ENCODE peak calls at places on chromosome 22, in five cellular contexts. One of them, this sample, is unnamed.

GRCh38 chr22:19704355-19705015 is 9.8 kb upstream of the SEPTIN5 start:
- DNase-seq in A549: no peak
- DNase-seq in stomach: no peak
- DNase-seq in sigmoid colon: peak
- DNase-seq in upper lobe of left lung: peak
- DNase-seq in this sample: no peak

GRCh38 chr22:17083255-17083654 is 1.5 kb upstream of the IL17RA start:
- DNase-seq in sigmoid colon: no peak
- DNase-seq in stomach: no peak
- DNase-seq in A549: no peak
- DNase-seq in upper lobe of left lung: no peak
- DNase-seq in this sample: no peak

GRCh38 chr22:43441216-43441615 is 29.4 kb downstream of the MPPED1 start:
- DNase-seq in sigmoid colon: no peak
- DNase-seq in upper lobe of left lung: no peak
- DNase-seq in A549: no peak
- DNase-seq in stomach: no peak
- DNase-seq in this sample: no peak

GRCh38 chr22:37052386-37053309 is 1.1 kb downstream of the KCTD17 start:
- DNase-seq in stomach: no peak
- DNase-seq in A549: no peak
- DNase-seq in upper lobe of left lung: no peak
- DNase-seq in sigmoid colon: no peak
- DNase-seq in this sample: no peak

GRCh38 chr22:31611065-31611760 is 50.8 kb downstream of the PISD start:
- DNase-seq in upper lobe of left lung: peak
- DNase-seq in A549: no peak
- DNase-seq in sigmoid colon: peak
- DNase-seq in stomach: no peak
- DNase-seq in this sample: peak

GRCh38 chr22:29380032-29380781 is 8.2 kb downstream of the AP1B1 start:
- DNase-seq in upper lobe of left lung: no peak
- DNase-seq in stomach: no peak
- DNase-seq in sigmoid colon: no peak
- DNase-seq in A549: no peak
- DNase-seq in this sample: peak

GRCh38 chr22:35202376-35202775 is 54.9 kb upstream of the HMGXB4 start:
- DNase-seq in A549: no peak
- DNase-seq in stomach: no peak
- DNase-seq in upper lobe of left lung: no peak
- DNase-seq in sigmoid colon: no peak
- DNase-seq in this sample: no peak

GRCh38 chr22:48378673-48379072 is 1449.0 kb downstream of the BRD1 start:
- DNase-seq in A549: no peak
- DNase-seq in upper lobe of left lung: no peak
- DNase-seq in stomach: peak
- DNase-seq in sigmoid colon: peak
- DNase-seq in this sample: no peak

GRCh38 chr22:25777870-25778269 is 35.9 kb downstream of the MYO18B start:
- DNase-seq in sigmoid colon: no peak
- DNase-seq in stomach: no peak
- DNase-seq in upper lobe of left lung: no peak
- DNase-seq in A549: peak
- DNase-seq in this sample: no peak

GRCh38 chr22:36258750-36259619 is 6.1 kb downstream of the APOL1 start:
- DNase-seq in sigmoid colon: peak
- DNase-seq in stomach: no peak
- DNase-seq in upper lobe of left lung: no peak
- DNase-seq in A549: no peak
- DNase-seq in this sample: peak

GRCh38 chr22:17552737-17553136 is 10.6 kb upstream of the SLC25A18 start:
- DNase-seq in A549: no peak
- DNase-seq in stomach: no peak
- DNase-seq in sigmoid colon: no peak
- DNase-seq in upper lobe of left lung: no peak
- DNase-seq in this sample: no peak

GRCh38 chr22:19981171-19981960 is 35.3 kb downstream of the ARVCF start:
- DNase-seq in A549: no peak
- DNase-seq in stomach: no peak
- DNase-seq in upper lobe of left lung: peak
- DNase-seq in sigmoid colon: no peak
- DNase-seq in this sample: no peak

GRCh38 chr22:17655289-17655688 is 16.7 kb downstream of the BCL2L13 start:
- DNase-seq in upper lobe of left lung: no peak
- DNase-seq in sigmoid colon: no peak
- DNase-seq in A549: no peak
- DNase-seq in stomach: no peak
- DNase-seq in this sample: no peak

GRCh38 chr22:17896552-17896951 is 122.3 kb upstream of the BID start:
- DNase-seq in A549: peak
- DNase-seq in sigmoid colon: peak
- DNase-seq in stomach: peak
- DNase-seq in upper lobe of left lung: no peak
- DNase-seq in this sample: no peak

GRCh38 chr22:24405631-24406321 is 21.6 kb upstream of the ADORA2A start:
- DNase-seq in sigmoid colon: no peak
- DNase-seq in stomach: no peak
- DNase-seq in A549: no peak
- DNase-seq in upper lobe of left lung: no peak
- DNase-seq in this sample: no peak

GRCh38 chr22:49350441-49351121 is 477.1 kb downstream of the BRD1 start:
- DNase-seq in stomach: no peak
- DNase-seq in sigmoid colon: no peak
- DNase-seq in A549: no peak
- DNase-seq in upper lobe of left lung: no peak
- DNase-seq in this sample: no peak

GRCh38 chr22:46180370-46181137 is 30.2 kb downstream of the PPARA start:
- DNase-seq in sigmoid colon: no peak
- DNase-seq in A549: no peak
- DNase-seq in stomach: no peak
- DNase-seq in upper lobe of left lung: no peak
- DNase-seq in this sample: no peak

GRCh38 chr22:49678137-49678841 is 149.4 kb downstream of the BRD1 start:
- DNase-seq in upper lobe of left lung: no peak
- DNase-seq in A549: no peak
- DNase-seq in sigmoid colon: peak
- DNase-seq in stomach: no peak
- DNase-seq in this sample: no peak

GRCh38 chr22:43540570-43540969 is 128.8 kb downstream of the MPPED1 start:
- DNase-seq in upper lobe of left lung: no peak
- DNase-seq in stomach: no peak
- DNase-seq in sigmoid colon: no peak
- DNase-seq in A549: no peak
- DNase-seq in this sample: no peak

GRCh38 chr22:20523118-20523983 is 15.9 kb downstream of the MED15 start:
- DNase-seq in upper lobe of left lung: no peak
- DNase-seq in A549: no peak
- DNase-seq in stomach: no peak
- DNase-seq in sigmoid colon: no peak
- DNase-seq in this sample: no peak

DNA sequence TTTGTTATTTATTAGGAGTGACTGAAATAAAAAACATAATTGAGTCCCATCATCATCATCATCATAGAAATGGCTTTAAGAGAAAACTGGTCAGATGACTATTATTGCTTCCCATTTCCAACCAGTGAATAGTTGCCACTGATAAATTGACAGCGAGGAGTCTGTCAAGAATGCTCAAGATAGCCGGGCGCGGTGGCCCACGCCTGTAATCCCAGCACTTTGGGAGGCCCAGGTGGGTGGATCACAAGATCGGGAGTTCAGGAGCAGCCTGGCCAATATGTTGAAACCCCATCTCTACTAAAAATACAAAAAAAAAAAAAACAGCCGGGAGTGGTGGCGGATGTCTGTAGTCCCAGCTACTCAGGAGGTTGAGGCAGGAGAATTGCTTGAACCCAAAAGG is 1.9 kb downstream of the WBP2NL start:
- DNase-seq in stomach: no peak
- DNase-seq in sigmoid colon: no peak
- DNase-seq in upper lobe of left lung: no peak
- DNase-seq in A549: no peak
- DNase-seq in this sample: no peak
- TF ChIP-seq EP300 in stomach: no peak
- TF ChIP-seq EP300 in sigmoid colon: no peak
- TF ChIP-seq EP300 in upper lobe of left lung: no peak
- TF ChIP-seq EP300 in A549: no peak
- TF ChIP-seq EP300 in this sample: no peak

GRCh38 chr22:21735198-21736083 is at the start of gene YPEL1:
- DNase-seq in upper lobe of left lung: peak
- DNase-seq in stomach: peak
- DNase-seq in sigmoid colon: peak
- DNase-seq in A549: peak
- DNase-seq in this sample: peak
- TF ChIP-seq POLR2A in upper lobe of left lung: peak
- TF ChIP-seq POLR2A in stomach: no peak
- TF ChIP-seq POLR2A in sigmoid colon: peak
- TF ChIP-seq POLR2A in A549: peak
- TF ChIP-seq POLR2A in this sample: peak

GRCh38 chr22:27100789-27101188 is 443.4 kb downstream of the MIAT start:
- DNase-seq in upper lobe of left lung: peak
- DNase-seq in A549: no peak
- DNase-seq in stomach: no peak
- DNase-seq in sigmoid colon: peak
- DNase-seq in this sample: no peak
- H3K4me3 ChIP-seq in upper lobe of left lung: no peak
- H3K4me3 ChIP-seq in A549: no peak
- H3K4me3 ChIP-seq in stomach: no peak
- H3K4me3 ChIP-seq in sigmoid colon: peak
- H3K4me3 ChIP-seq in this sample: no peak

GRCh38 chr22:44576311-44577260 is 78.6 kb upstream of the RTL6 start:
- DNase-seq in sigmoid colon: peak
- DNase-seq in stomach: no peak
- DNase-seq in upper lobe of left lung: peak
- DNase-seq in A549: no peak
- DNase-seq in this sample: no peak

GRCh38 chr22:44577391-44578114 is 79.5 kb upstream of the RTL6 start:
- DNase-seq in sigmoid colon: peak
- DNase-seq in A549: no peak
- DNase-seq in upper lobe of left lung: peak
- DNase-seq in stomach: no peak
- DNase-seq in this sample: no peak

GRCh38 chr22:44578115-44578457 is 80.1 kb upstream of the RTL6 start:
- DNase-seq in stomach: no peak
- DNase-seq in upper lobe of left lung: no peak
- DNase-seq in A549: no peak
- DNase-seq in sigmoid colon: peak
- DNase-seq in this sample: no peak

GRCh38 chr22:44580176-44580575 is 82.1 kb upstream of the RTL6 start:
- DNase-seq in upper lobe of left lung: no peak
- DNase-seq in sigmoid colon: peak
- DNase-seq in stomach: no peak
- DNase-seq in A549: no peak
- DNase-seq in this sample: no peak

GRCh38 chr22:44578516-44579230 is 80.6 kb upstream of the RTL6 start:
- DNase-seq in A549: no peak
- DNase-seq in upper lobe of left lung: no peak
- DNase-seq in stomach: no peak
- DNase-seq in sigmoid colon: peak
- DNase-seq in this sample: peak
- TF ChIP-seq EP300 in A549: no peak
- TF ChIP-seq EP300 in upper lobe of left lung: no peak
- TF ChIP-seq EP300 in stomach: no peak
- TF ChIP-seq EP300 in sigmoid colon: no peak
- TF ChIP-seq EP300 in this sample: no peak

DNA sequence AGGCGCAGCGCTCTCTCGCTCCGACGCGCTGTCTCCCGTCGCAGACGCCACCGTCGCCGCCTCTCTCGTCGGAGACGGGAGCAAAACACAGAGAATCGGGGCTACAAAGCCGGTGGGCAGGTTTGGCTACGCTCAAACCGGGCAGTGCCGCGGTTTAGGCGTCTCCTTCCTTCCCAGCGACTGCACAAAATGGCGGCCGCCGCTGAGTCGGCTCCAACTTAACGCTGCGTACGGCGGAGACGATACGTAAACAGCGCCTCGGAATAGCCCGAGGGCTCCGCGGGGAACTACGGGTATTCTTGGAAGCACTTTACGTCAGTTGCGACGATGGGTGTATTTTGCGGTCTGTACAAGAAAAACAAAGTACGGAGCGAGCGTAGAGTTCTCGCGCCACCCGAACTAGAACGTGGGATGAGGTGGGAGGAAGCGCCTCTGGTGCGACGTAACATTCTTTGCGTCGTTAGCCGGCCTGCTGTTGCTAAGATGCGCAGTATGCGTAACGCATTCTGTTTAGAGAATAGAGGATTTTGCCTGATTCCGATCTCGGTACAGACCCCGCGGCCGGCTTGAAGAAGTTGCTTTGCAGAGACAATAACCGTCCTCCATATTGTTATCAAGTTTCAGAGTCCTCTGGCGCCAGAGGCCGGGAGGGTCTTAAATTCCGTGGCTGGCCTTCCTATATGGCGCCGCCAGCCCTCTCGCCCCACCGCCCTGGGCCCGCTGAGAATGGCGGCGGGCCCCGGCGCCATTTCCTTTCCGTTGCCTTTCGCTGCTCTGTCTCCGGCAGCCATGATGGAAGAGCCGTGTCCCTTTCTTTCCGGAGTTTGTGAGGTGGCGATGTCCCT is at the start of gene DDX17:
- DNase-seq in stomach: peak
- DNase-seq in A549: peak
- DNase-seq in sigmoid colon: peak
- DNase-seq in upper lobe of left lung: peak
- DNase-seq in this sample: peak
- TF ChIP-seq POLR2A in stomach: peak
- TF ChIP-seq POLR2A in A549: peak
- TF ChIP-seq POLR2A in sigmoid colon: peak
- TF ChIP-seq POLR2A in upper lobe of left lung: peak
- TF ChIP-seq POLR2A in this sample: peak